ENCODE peak calls at places on chromosomes 11 and 22, in seven cellular contexts. O is GM12865; Z is EH; J is ovary; P is activated naive CD8-positive, alpha-beta T cell treated with anti-CD3 and anti-CD28 coated beads, Interleukin-2, amount 50 U/mL, for 24 hours; U is left ventricle myocardium superior; A is adrenal gland. F is an unnamed sample.
A peak's percentile ranks its signal among the peaks of the same experiment; 100 is the strongest.

GRCh38 chr11:73140213-73141030 is 1.7 kb downstream of the FCHSD2 start:
- DNase-seq in O (peak; percentile 56), Z (peak; percentile 62), J (peak; percentile 55), P (peak; percentile 22), U (peak; percentile 60), A (peak; percentile 70), F (no peak)

GRCh38 chr11:102177126-102177525 is 66.9 kb downstream of the YAP1 start:
- DNase-seq in O (no peak), Z (peak; percentile 31), J (no peak), P (no peak), U (no peak), A (no peak), F (no peak)

GRCh38 chr11:13486926-13487660 is 8.7 kb downstream of the PTH start:
- DNase-seq in O (peak; percentile 80), Z (no peak), J (peak; percentile 44), P (peak; percentile 55), U (peak; percentile 74), A (peak; percentile 67), F (peak; percentile 71)

GRCh38 chr11:13055200-13055599 is 46.1 kb downstream of the RASSF10 start:
- DNase-seq in O (peak; percentile 24), Z (no peak), J (no peak), P (peak; percentile 3), U (no peak), A (no peak), F (no peak)

GRCh38 chr11:61361686-61362541 is at the start of the genes CYB561A3 and TMEM138:
- DNase-seq in O (peak; percentile 97), Z (peak; percentile 94), J (peak; percentile 92), P (peak; percentile 91), U (peak; percentile 95), A (peak; percentile 96), F (peak; percentile 96)

GRCh38 chr11:65553301-65554001 is 4.7 kb downstream of the LTBP3 start:
- DNase-seq in O (peak; percentile 50), Z (no peak), J (no peak), P (peak; percentile 68), U (no peak), A (peak; percentile 51), F (no peak)

GRCh38 chr11:125952973-125953372 is 7.1 kb downstream of the VSIG10L2 start:
- DNase-seq in O (no peak), Z (no peak), J (peak; percentile 77), P (no peak), U (peak; percentile 72), A (peak; percentile 75), F (no peak)

GRCh38 chr22:24051568-24051967 is 40.5 kb downstream of the CABIN1 start:
- DNase-seq in O (no peak), Z (no peak), J (no peak), P (no peak), U (no peak), A (no peak), F (peak; percentile 74)

GRCh38 chr22:41800348-41801146 is at the start of gene CCDC134:
- DNase-seq in O (peak; percentile 95), Z (peak; percentile 89), J (peak; percentile 94), P (peak; percentile 94), U (peak; percentile 97), A (peak; percentile 95), F (peak; percentile 95)

GRCh38 chr11:70080763-70081162 is 2.6 kb downstream of the ANO1 start:
- DNase-seq in O (no peak), Z (no peak), J (no peak), P (no peak), U (no peak), A (no peak), F (peak; percentile 61)

GRCh38 chr11:66188580-66188979 is 79.9 kb upstream of the RAB1B start:
- DNase-seq in O (no peak), Z (peak; percentile 78), J (no peak), P (no peak), U (no peak), A (no peak), F (no peak)

GRCh38 chr11:47508595-47509555 is 44.1 kb downstream of the CELF1 start:
- DNase-seq in O (peak; percentile 52), Z (no peak), J (no peak), P (no peak), U (no peak), A (no peak), F (no peak)

GRCh38 chr11:10488121-10488580 is 33.1 kb downstream of the AMPD3 start:
- DNase-seq in O (peak; percentile 24), Z (no peak), J (no peak), P (no peak), U (no peak), A (peak; percentile 44), F (no peak)

GRCh38 chr11:20672575-20672974 is 3.2 kb downstream of the NELL1 start:
- DNase-seq in O (peak; percentile 16), Z (no peak), J (no peak), P (no peak), U (no peak), A (no peak), F (no peak)

GRCh38 chr11:31779268-31779879 is 31.7 kb downstream of the PAX6 start:
- DNase-seq in O (no peak), Z (peak; percentile 79), J (no peak), P (no peak), U (no peak), A (no peak), F (no peak)

GRCh38 chr22:50546326-50547230 is 879 bp downstream of the KLHDC7B start:
- DNase-seq in O (no peak), Z (no peak), J (no peak), P (no peak), U (no peak), A (no peak), F (peak; percentile 75)

GRCh38 chr22:24339452-24339747 is 68.8 kb downstream of the SPECC1L start:
- DNase-seq in O (no peak), Z (no peak), J (no peak), P (no peak), U (no peak), A (no peak), F (no peak)

GRCh38 chr22:44019416-44019815 is 4.7 kb upstream of the PARVB start:
- DNase-seq in O (no peak), Z (no peak), J (no peak), P (no peak), U (no peak), A (no peak), F (peak; percentile 58)